ENCODE peak calls at places on chromosomes 4 and X, in five cellular contexts. One of them, this sample, is unnamed.

GRCh38 chr4:103018391-103019318 is 850 bp downstream of the SLC9B1 start:
- DNase-seq in ovary: peak
- DNase-seq in smooth muscle cell of the brain vasculature: no peak
- DNase-seq in BJ: no peak
- DNase-seq in GM19239: no peak
- DNase-seq in this sample: no peak

GRCh38 chr4:156536661-156537060 is 434.9 kb downstream of the PDGFC start:
- DNase-seq in ovary: no peak
- DNase-seq in smooth muscle cell of the brain vasculature: no peak
- DNase-seq in BJ: no peak
- DNase-seq in GM19239: no peak
- DNase-seq in this sample: no peak

GRCh38 chr4:66681962-66682361 is 863.3 kb downstream of the CENPC start:
- DNase-seq in ovary: no peak
- DNase-seq in smooth muscle cell of the brain vasculature: no peak
- DNase-seq in BJ: no peak
- DNase-seq in GM19239: no peak
- DNase-seq in this sample: peak

GRCh38 chr4:6910340-6910959 is 824 bp downstream of the TBC1D14 start:
- DNase-seq in ovary: no peak
- DNase-seq in smooth muscle cell of the brain vasculature: no peak
- DNase-seq in BJ: no peak
- DNase-seq in GM19239: no peak
- DNase-seq in this sample: no peak

GRCh38 chrX:8846271-8846670 is 45.1 kb upstream of the FAM9A start:
- DNase-seq in ovary: no peak
- DNase-seq in smooth muscle cell of the brain vasculature: no peak
- DNase-seq in BJ: no peak
- DNase-seq in GM19239: no peak
- DNase-seq in this sample: no peak

GRCh38 chrX:66553973-66554372 is 84.9 kb downstream of the EDA2R start:
- DNase-seq in ovary: no peak
- DNase-seq in smooth muscle cell of the brain vasculature: no peak
- DNase-seq in BJ: no peak
- DNase-seq in GM19239: no peak
- DNase-seq in this sample: no peak

GRCh38 chr4:76984127-76984526 is 34.6 kb downstream of the SEPTIN11 start:
- DNase-seq in ovary: no peak
- DNase-seq in smooth muscle cell of the brain vasculature: no peak
- DNase-seq in BJ: no peak
- DNase-seq in GM19239: peak
- DNase-seq in this sample: peak

GRCh38 chrX:112391313-112391712 is 288.4 kb downstream of the LHFPL1 start:
- DNase-seq in ovary: no peak
- DNase-seq in smooth muscle cell of the brain vasculature: no peak
- DNase-seq in BJ: no peak
- DNase-seq in GM19239: no peak
- DNase-seq in this sample: no peak

GRCh38 chrX:17692709-17693346 is 44.5 kb upstream of the SCML1 start:
- DNase-seq in ovary: no peak
- DNase-seq in smooth muscle cell of the brain vasculature: no peak
- DNase-seq in BJ: no peak
- DNase-seq in GM19239: no peak
- DNase-seq in this sample: no peak

GRCh38 chr4:27861802-27862201 is 1001.2 kb downstream of the STIM2 start:
- DNase-seq in ovary: no peak
- DNase-seq in smooth muscle cell of the brain vasculature: no peak
- DNase-seq in BJ: no peak
- DNase-seq in GM19239: no peak
- DNase-seq in this sample: no peak

GRCh38 chr4:31021008-31021407 is 300.8 kb downstream of the PCDH7 start:
- DNase-seq in ovary: no peak
- DNase-seq in smooth muscle cell of the brain vasculature: no peak
- DNase-seq in BJ: no peak
- DNase-seq in GM19239: no peak
- DNase-seq in this sample: no peak

GRCh38 chr4:156558365-156559025 is 413.1 kb downstream of the PDGFC start:
- DNase-seq in ovary: no peak
- DNase-seq in smooth muscle cell of the brain vasculature: peak
- DNase-seq in BJ: no peak
- DNase-seq in GM19239: no peak
- DNase-seq in this sample: no peak

GRCh38 chr4:38873290-38873949 is 5.8 kb downstream of the FAM114A1 start:
- DNase-seq in ovary: no peak
- DNase-seq in smooth muscle cell of the brain vasculature: no peak
- DNase-seq in BJ: no peak
- DNase-seq in GM19239: no peak
- DNase-seq in this sample: no peak

GRCh38 chr4:3318561-3319021 is 25.8 kb downstream of the RGS12 start:
- DNase-seq in ovary: peak
- DNase-seq in smooth muscle cell of the brain vasculature: no peak
- DNase-seq in BJ: no peak
- DNase-seq in GM19239: no peak
- DNase-seq in this sample: no peak

This sample was measured in SK-N-MC.